ENCODE peak calls at places on chromosomes 3 and 15, in six cellular contexts. D is AG10803; W is activated naive CD4-positive, alpha-beta T cell treated with anti-CD3 and anti-CD28 coated beads, Interleukin-2, amount 10 ng/mL, durations not matched to agents 7 days and 5 days; V is T1000; G is activated CD4-positive, alpha-beta memory T cell treated with anti-CD3 and anti-CD28 coated beads, Interleukin-2, amount 10 ng/mL, durations not matched to agents 7 days and 5 days; J is ACHN. L is an unnamed sample.

GRCh38 chr3:146040630-146041029 is 120.4 kb downstream of the PLOD2 start:
- DNase-seq in D (no peak), W (no peak), V (no peak), G (no peak), J (no peak), L (no peak)

GRCh38 chr3:11774296-11774877 is 72.3 kb downstream of the TAMM41 start:
- DNase-seq in D (peak), W (no peak), V (no peak), G (no peak), J (peak), L (no peak)

GRCh38 chr3:64645236-64645635 is 42.6 kb downstream of the ADAMTS9 start:
- DNase-seq in D (no peak), W (no peak), V (no peak), G (no peak), J (no peak), L (no peak)

GRCh38 chr3:44992555-44993470 is 16.8 kb downstream of the EXOSC7 start:
- DNase-seq in D (no peak), W (peak), V (no peak), G (peak), J (no peak), L (peak)

GRCh38 chr3:15271785-15272381 is 60.5 kb downstream of the SH3BP5 start:
- DNase-seq in D (no peak), W (peak), V (no peak), G (peak), J (no peak), L (peak)

GRCh38 chr3:123584284-123584987 is 417 bp downstream of the HACD2 start:
- DNase-seq in D (no peak), W (no peak), V (no peak), G (no peak), J (peak), L (no peak)

GRCh38 chr3:45524605-45525004 is 69.9 kb upstream of the LIMD1 start:
- DNase-seq in D (peak), W (no peak), V (no peak), G (no peak), J (no peak), L (no peak)

GRCh38 chr3:4739289-4740236 is 239.7 kb upstream of the BHLHE40 start:
- DNase-seq in D (no peak), W (peak), V (no peak), G (peak), J (no peak), L (no peak)

GRCh38 chr15:58070801-58071418 is 5.4 kb upstream of the ALDH1A2 start:
- DNase-seq in D (peak), W (peak), V (peak), G (peak), J (peak), L (peak)

GRCh38 chr15:69973102-69973714 is 124.5 kb downstream of the TLE3 start:
- DNase-seq in D (peak), W (peak), V (no peak), G (peak), J (peak), L (peak)

GRCh38 chr3:46286936-46287335 is 44.7 kb downstream of the CCR3 start:
- DNase-seq in D (no peak), W (no peak), V (no peak), G (no peak), J (no peak), L (no peak)

GRCh38 chr15:74635228-74635627 is 19.6 kb downstream of the CLK3 start:
- DNase-seq in D (peak), W (peak), V (peak), G (peak), J (peak), L (peak)

GRCh38 chr15:80207887-80208286 is 44.1 kb downstream of the CTXND1 start:
- DNase-seq in D (peak), W (no peak), V (no peak), G (no peak), J (no peak), L (no peak)